ENCODE peak calls at places on chromosomes 4 and X, in eight cellular contexts. U, E, S, J, X, B, V and H are unnamed samples.

GRCh38 chrX:133171962-133172708 is 46.0 kb downstream of the TFDP3 start:
- DNase-seq in U (no peak), E (no peak), S (no peak), J (peak), X (no peak), B (no peak), V (no peak), H (no peak)

GRCh38 chr4:54427826-54428225 is 198.7 kb downstream of the PDGFRA start:
- DNase-seq in U (no peak), E (no peak), S (no peak), J (no peak), X (no peak), B (no peak), V (no peak), H (no peak)

GRCh38 chrX:107894038-107894437 is 68.4 kb downstream of the MID2 start:
- DNase-seq in U (no peak), E (peak), S (peak), J (peak), X (no peak), B (no peak), V (no peak), H (peak)

GRCh38 chr4:101157415-101158135 is 189.8 kb downstream of the PPP3CA start:
- DNase-seq in U (no peak), E (no peak), S (no peak), J (no peak), X (no peak), B (no peak), V (no peak), H (no peak)

GRCh38 chrX:153956044-153956907 is 11.8 kb upstream of the RENBP start:
- DNase-seq in U (no peak), E (no peak), S (no peak), J (no peak), X (no peak), B (no peak), V (no peak), H (no peak)

GRCh38 chrX:106973433-106974149 is 26.4 kb downstream of the MORC4 start:
- DNase-seq in U (no peak), E (no peak), S (no peak), J (no peak), X (no peak), B (no peak), V (no peak), H (no peak)

GRCh38 chr4:149708513-149709175 is 107.0 kb downstream of the IQCM start:
- DNase-seq in U (no peak), E (no peak), S (no peak), J (no peak), X (no peak), B (no peak), V (no peak), H (no peak)

GRCh38 chrX:87518504-87518903 is 902 bp downstream of the KLHL4 start:
- DNase-seq in U (no peak), E (no peak), S (no peak), J (no peak), X (no peak), B (no peak), V (no peak), H (no peak)

GRCh38 chrX:41100819-41101218 is 15.6 kb downstream of the USP9X start:
- DNase-seq in U (no peak), E (no peak), S (no peak), J (no peak), X (no peak), B (no peak), V (no peak), H (no peak)

GRCh38 chr4:168782439-168782838 is 227.6 kb downstream of the CBR4 start:
- DNase-seq in U (no peak), E (no peak), S (no peak), J (no peak), X (no peak), B (no peak), V (no peak), H (no peak)

GRCh38 chr4:40719008-40719623 is 30.6 kb upstream of the NSUN7 start:
- DNase-seq in U (peak), E (peak), S (no peak), J (peak), X (no peak), B (no peak), V (peak), H (no peak)